ENCODE peak calls at places on chromosomes 2 and 18, in ten cellular contexts. P, E, B, Q, X, V, D, C, Z and G are unnamed samples. For H3K4me1, the result is how much of the 10 kb centered on the place peaks cover.

GRCh38 chr2:209579236-209579749 is 155.4 kb downstream of the MAP2 start:
- DNase-seq in P (peak), E (no peak), B (no peak), Q (peak), X (peak), V (no peak), D (no peak), C (peak), Z (no peak), G (no peak)

GRCh38 chr2:200156140-200156858 is 150.2 kb upstream of the SPATS2L start:
- DNase-seq in P (peak), E (no peak), B (peak), Q (peak), X (no peak), V (peak), D (peak), C (no peak), Z (peak), G (no peak)

GRCh38 chr2:45651415-45652089 is at the start of gene PRKCE:
- DNase-seq in P (no peak), E (peak), B (no peak), Q (peak), X (peak), V (no peak), D (peak), C (peak), Z (peak), G (peak)

GRCh38 chr2:143296089-143296488 is 166.9 kb downstream of the ARHGAP15 start:
- DNase-seq in P (no peak), E (peak), B (no peak), Q (no peak), X (no peak), V (no peak), D (no peak), C (no peak), Z (no peak), G (no peak)

GRCh38 chr2:218631837-218632236 is 24.1 kb downstream of the PLCD4 start:
- DNase-seq in P (peak), E (no peak), B (peak), Q (no peak), X (no peak), V (no peak), D (no peak), C (no peak), Z (no peak), G (no peak)

GRCh38 chr2:57890993-57891688 is 155.5 kb upstream of the VRK2 start:
- DNase-seq in P (no peak), E (no peak), B (no peak), Q (no peak), X (no peak), V (no peak), D (no peak), C (no peak), Z (no peak), G (no peak)

GRCh38 chr2:231922311-231922710 is 3.9 kb downstream of the NPPC start:
- DNase-seq in P (no peak), E (no peak), B (no peak), Q (no peak), X (no peak), V (no peak), D (no peak), C (no peak), Z (no peak), G (no peak)

GRCh38 chr2:42364653-42365052 is 3.6 kb upstream of the COX7A2L start:
- DNase-seq in P (no peak), E (no peak), B (no peak), Q (no peak), X (no peak), V (no peak), D (no peak), C (no peak), Z (no peak), G (no peak)

GRCh38 chr2:80354858-80355257 is 50.3 kb upstream of the LRRTM1 start:
- DNase-seq in P (no peak), E (no peak), B (no peak), Q (no peak), X (no peak), V (no peak), D (no peak), C (no peak), Z (no peak), G (no peak)

GRCh38 chr2:139293992-139294548 is 513.9 kb upstream of the NXPH2 start:
- DNase-seq in P (no peak), E (no peak), B (no peak), Q (no peak), X (no peak), V (no peak), D (no peak), C (no peak), Z (no peak), G (no peak)

GRCh38 chr2:112730791-112731190 is 10.0 kb downstream of the NT5DC4 start:
- DNase-seq in P (no peak), E (no peak), B (no peak), Q (no peak), X (no peak), V (no peak), D (no peak), C (no peak), Z (no peak), G (peak)

GRCh38 chr2:43129254-43129653 is 97.2 kb downstream of the ZFP36L2 start:
- DNase-seq in P (no peak), E (no peak), B (no peak), Q (no peak), X (no peak), V (no peak), D (no peak), C (no peak), Z (peak), G (no peak)

GRCh38 chr2:86768189-86768949 is 22.3 kb downstream of the CD8A start:
- DNase-seq in P (no peak), E (no peak), B (no peak), Q (no peak), X (no peak), V (no peak), D (no peak), C (no peak), Z (no peak), G (no peak)

GRCh38 chr2:169716229-169716886 is 17.3 kb upstream of the KLHL23 start:
- DNase-seq in P (peak), E (no peak), B (no peak), Q (no peak), X (no peak), V (no peak), D (peak), C (peak), Z (no peak), G (no peak)

GRCh38 chr2:206693399-206694137 is 24.6 kb downstream of the DYTN start:
- DNase-seq in P (peak), E (peak), B (peak), Q (peak), X (no peak), V (peak), D (peak), C (peak), Z (no peak), G (peak)

GRCh38 chr2:147595200-147595599 is 249.6 kb upstream of the ACVR2A start:
- DNase-seq in P (no peak), E (no peak), B (no peak), Q (no peak), X (peak), V (no peak), D (no peak), C (no peak), Z (no peak), G (no peak)

GRCh38 chr18:68925268-68925667 is 127.4 kb downstream of the CCDC102B start:
- DNase-seq in P (peak), E (no peak), B (peak), Q (no peak), X (no peak), V (no peak), D (no peak), C (no peak), Z (no peak), G (no peak)

GRCh38 chr2:232332940-232333259 is 45.7 kb upstream of the ALPP start:
- DNase-seq in P (no peak), E (no peak), B (no peak), Q (no peak), X (no peak), V (no peak), D (no peak), C (no peak), Z (no peak), G (no peak)

GRCh38 chr2:8285081-8285480 is 396.8 kb upstream of the ID2 start:
- DNase-seq in P (peak), E (peak), B (no peak), Q (no peak), X (no peak), V (no peak), D (no peak), C (no peak), Z (no peak), G (no peak)

GRCh38 chr2:37600735-37601134 is 70.7 kb downstream of the CDC42EP3 start:
- DNase-seq in P (no peak), E (peak), B (no peak), Q (no peak), X (no peak), V (no peak), D (no peak), C (no peak), Z (no peak), G (no peak)

GRCh38 chr2:218229239-218229638 is 12.2 kb downstream of the ARPC2 start:
- DNase-seq in P (peak), E (peak), B (peak), Q (peak), X (no peak), V (peak), D (no peak), C (no peak), Z (no peak), G (no peak)

GRCh38 chr2:3468296-3468988 is 50.9 kb downstream of the ADI1 start:
- DNase-seq in P (no peak), E (no peak), B (no peak), Q (no peak), X (no peak), V (no peak), D (no peak), C (peak), Z (no peak), G (no peak)

GRCh38 chr2:43852196-43852730 is 13.5 kb downstream of the ABCG8 start:
- DNase-seq in P (no peak), E (no peak), B (no peak), Q (no peak), X (no peak), V (no peak), D (no peak), C (no peak), Z (no peak), G (no peak)

DNA sequence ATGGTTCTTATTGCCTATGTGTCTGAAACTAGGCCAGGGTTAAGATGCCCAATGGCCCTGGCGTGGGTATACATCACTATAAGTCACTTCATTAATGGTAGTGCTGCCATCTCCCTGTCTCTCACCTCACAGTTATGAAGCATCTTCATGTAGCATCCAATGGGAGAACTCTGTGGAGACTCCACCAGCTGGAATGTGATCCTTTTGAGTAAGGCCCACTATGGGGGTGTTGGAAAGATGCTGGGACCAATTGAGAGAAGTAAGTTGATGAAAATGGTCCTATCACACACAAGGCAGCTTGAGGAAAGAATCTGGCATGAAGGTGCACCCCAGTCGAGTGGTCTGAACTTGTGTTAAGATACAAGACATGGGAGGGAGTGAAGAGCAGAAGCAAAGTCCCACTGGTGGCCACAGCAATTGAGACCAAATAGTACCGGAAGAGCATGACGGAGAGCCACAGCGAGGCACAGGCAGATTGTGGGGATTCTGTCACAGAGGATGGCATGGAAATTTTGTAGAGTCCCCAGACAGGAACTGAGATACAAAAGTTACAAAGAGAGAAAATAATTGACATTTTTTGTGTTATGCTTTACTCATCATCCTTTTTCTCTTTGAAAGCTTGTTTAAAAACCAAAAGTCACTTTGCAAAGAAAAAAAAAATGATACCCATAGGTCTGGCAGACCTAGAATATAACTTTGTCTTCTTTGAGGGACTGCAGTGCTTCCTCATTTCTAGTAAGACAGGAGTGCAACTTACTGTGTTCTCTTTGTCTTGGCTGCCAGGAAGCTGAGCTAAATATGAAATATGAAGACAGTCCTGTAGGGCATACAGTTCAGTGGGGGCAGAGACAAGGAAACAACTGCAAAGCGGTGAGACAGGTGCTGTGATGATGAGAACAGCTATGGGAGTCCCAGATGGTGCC is 4.9 kb downstream of the ARHGAP25 start:
- DNase-seq in P (no peak), E (peak), B (no peak), Q (no peak), X (no peak), V (no peak), D (no peak), C (no peak), Z (no peak), G (no peak)
- H3K4me3 ChIP-seq in P (no peak), E (peak), B (no peak), Q (no peak), X (no peak), V (no peak), D (no peak), C (no peak), Z (no peak), G (no peak)

GRCh38 chr2:9617296-9617695 is 13.5 kb downstream of the YWHAQ start:
- DNase-seq in P (no peak), E (no peak), B (no peak), Q (no peak), X (no peak), V (no peak), D (no peak), C (no peak), Z (no peak), G (no peak)
- H3K4me1 ChIP-seq in P (under half), E (under half), B (under half), Q (half or more), X (half or more), V (under half), D (under half), C (under half), Z (half or more), G (under half)

GRCh38 chr18:24428709-24429108 is 2.2 kb downstream of the IMPACT start:
- DNase-seq in P (no peak), E (no peak), B (no peak), Q (no peak), X (no peak), V (no peak), D (no peak), C (no peak), Z (no peak), G (no peak)
- TF ChIP-seq CTCF in P (no peak), E (peak), B (peak), Q (no peak), X (no peak), V (peak), D (no peak), C (peak), Z (no peak), G (no peak)

GRCh38 chr2:239266779-239267410 is 133.9 kb downstream of the HDAC4 start:
- DNase-seq in P (no peak), E (peak), B (no peak), Q (no peak), X (no peak), V (no peak), D (no peak), C (no peak), Z (peak), G (no peak)
- H3K4me3 ChIP-seq in P (no peak), E (peak), B (no peak), Q (no peak), X (no peak), V (no peak), D (no peak), C (no peak), Z (no peak), G (peak)

DNA sequence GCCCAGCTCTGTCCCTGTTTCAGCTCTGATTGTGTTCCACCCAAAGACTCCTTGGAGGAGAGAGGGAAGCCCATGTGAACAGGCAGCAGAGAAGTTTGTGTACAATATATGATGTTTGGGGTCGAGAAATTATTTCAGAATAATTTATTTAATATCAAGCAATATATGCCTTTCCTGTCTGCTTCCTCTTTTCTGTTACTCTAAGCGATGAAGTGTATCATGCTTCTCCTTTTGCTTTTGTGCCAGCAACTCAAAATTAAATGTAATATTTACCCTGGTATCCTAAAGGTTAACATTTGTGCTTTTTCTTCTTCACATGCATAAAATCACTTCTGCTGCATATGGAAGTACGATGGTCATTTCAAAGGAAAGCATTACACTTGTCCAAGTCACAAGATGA is 2.4 kb upstream of the NTSR2 start:
- DNase-seq in P (no peak), E (peak), B (no peak), Q (no peak), X (no peak), V (no peak), D (no peak), C (no peak), Z (no peak), G (no peak)
- H3K4me1 ChIP-seq in P (under half), E (under half), B (under half), Q (under half), X (under half), V (under half), D (under half), C (under half), Z (under half), G (under half)